ENCODE peak calls at places on chromosome 20, in six cellular contexts. P, W, X, F, Z and S are unnamed samples.

GRCh38 chr20:23459431-23460112 is 6.9 kb upstream of the CST11 start:
- DNase-seq in X (no peak), F (no peak), W (peak), P (no peak), Z (no peak), S (no peak)

GRCh38 chr20:38831049-38831691 is 25.7 kb downstream of the PPP1R16B start:
- DNase-seq in W (no peak), Z (no peak), P (no peak), F (no peak), X (no peak), S (no peak)

GRCh38 chr20:2133318-2134183 is 31.9 kb downstream of the STK35 start:
- DNase-seq in Z (peak), P (peak), F (no peak), W (no peak), X (no peak), S (no peak)

GRCh38 chr20:38581830-38582358 is 897 bp downstream of the ADIG start:
- DNase-seq in P (no peak), X (no peak), W (no peak), F (no peak), Z (no peak), S (no peak)

GRCh38 chr20:62104234-62104789 is 18.0 kb upstream of the LSM14B start:
- DNase-seq in P (no peak), F (no peak), W (no peak), X (no peak), Z (no peak), S (no peak)

GRCh38 chr20:62772618-62772993 is 23.7 kb upstream of the MRGBP start:
- DNase-seq in Z (no peak), X (no peak), W (no peak), F (no peak), P (no peak), S (no peak)

GRCh38 chr20:19423892-19424620 is 211.6 kb downstream of the SLC24A3 start:
- DNase-seq in P (no peak), F (no peak), Z (no peak), W (no peak), X (no peak), S (no peak)

GRCh38 chr20:62804021-62804631 is 509 bp upstream of the OGFR start:
- DNase-seq in W (peak), X (no peak), F (no peak), Z (no peak), P (no peak), S (no peak)

GRCh38 chr20:60469829-60470228 is 511.6 kb downstream of the CDH26 start:
- DNase-seq in W (no peak), P (no peak), X (no peak), Z (no peak), F (no peak), S (no peak)

GRCh38 chr20:47493175-47493953 is 8.3 kb upstream of the NCOA3 start:
- DNase-seq in P (peak), Z (peak), W (peak), F (no peak), X (peak), S (peak)
- TF ChIP-seq CTCF in P (no peak), Z (no peak), W (no peak), F (no peak), X (no peak), S (no peak)

GRCh38 chr20:50130995-50131394 is 18.0 kb upstream of the UBE2V1 start:
- DNase-seq in W (no peak), Z (no peak), F (no peak), P (no peak), X (peak), S (no peak)

GRCh38 chr20:50133041-50133440 is 20.1 kb upstream of the UBE2V1 start:
- DNase-seq in F (no peak), Z (no peak), W (no peak), P (no peak), X (no peak), S (no peak)

GRCh38 chr20:50130346-50130703 is 17.4 kb upstream of the UBE2V1 start:
- DNase-seq in Z (no peak), F (no peak), X (no peak), W (no peak), P (no peak), S (no peak)

GRCh38 chr20:50136822-50137599 is 16.5 kb downstream of the PEDS1 start:
- DNase-seq in F (no peak), W (peak), Z (no peak), X (no peak), P (peak), S (no peak)

GRCh38 chr20:50133474-50134217 is 19.9 kb downstream of the PEDS1 start:
- DNase-seq in W (no peak), F (no peak), Z (no peak), P (no peak), X (no peak), S (no peak)
- TF ChIP-seq CTCF in W (peak), F (no peak), Z (no peak), P (peak), X (no peak), S (peak)

GRCh38 chr20:30506100-30506499 is 751.4 kb upstream of the DEFB115 start:
- DNase-seq in P (no peak), Z (no peak), F (no peak), W (no peak), X (no peak), S (no peak)
- TF ChIP-seq CTCF in P (no peak), Z (no peak), F (no peak), W (no peak), X (no peak), S (no peak)

GRCh38 chr20:32507998-32508774 is 76.9 kb downstream of the NOL4L start:
- DNase-seq in F (no peak), X (no peak), Z (no peak), W (peak), P (no peak), S (no peak)

GRCh38 chr20:32508775-32509119 is 76.4 kb downstream of the NOL4L start:
- DNase-seq in P (no peak), X (no peak), F (no peak), W (no peak), Z (no peak), S (no peak)

GRCh38 chr20:32510601-32511357 is 74.4 kb downstream of the NOL4L start:
- DNase-seq in F (peak), Z (no peak), W (peak), X (no peak), P (no peak), S (no peak)

GRCh38 chr20:32510120-32510600 is 75.0 kb downstream of the NOL4L start:
- DNase-seq in X (no peak), Z (no peak), P (no peak), F (no peak), W (peak), S (no peak)

GRCh38 chr20:32509639-32510066 is 75.5 kb downstream of the NOL4L start:
- DNase-seq in X (no peak), P (peak), Z (no peak), W (peak), F (peak), S (no peak)
- TF ChIP-seq CTCF in X (no peak), P (peak), Z (peak), W (no peak), F (no peak), S (no peak)

DNA sequence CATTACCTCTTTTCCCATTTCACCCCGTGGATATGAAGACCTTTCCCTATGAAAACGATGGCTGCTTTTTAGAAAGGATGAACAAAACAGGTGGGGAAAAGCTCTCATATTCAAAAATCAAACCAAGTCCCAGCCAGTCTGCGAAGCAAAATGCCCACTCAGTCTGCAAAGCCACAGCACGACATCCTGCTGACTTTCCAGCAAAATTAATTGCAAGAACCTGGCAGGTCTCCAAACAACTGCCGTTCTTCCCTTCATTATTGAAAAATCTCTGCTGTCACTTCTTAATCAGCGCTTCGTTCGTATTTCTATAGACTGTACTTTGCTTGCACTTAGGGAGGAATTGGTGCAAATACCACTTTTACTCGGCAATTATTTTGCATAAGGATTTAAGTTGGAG is 222.5 kb downstream of the CBLN4 start:
- DNase-seq in P (no peak), W (no peak), X (no peak), F (no peak), Z (no peak), S (no peak)
- TF ChIP-seq CTCF in P (no peak), W (no peak), X (no peak), F (no peak), Z (no peak), S (no peak)

GRCh38 chr20:25082498-25082873 is 545 bp upstream of the VSX1 start:
- DNase-seq in W (no peak), F (no peak), X (no peak), P (no peak), Z (no peak), S (no peak)
- TF ChIP-seq CTCF in W (no peak), F (no peak), X (no peak), P (peak), Z (no peak), S (no peak)

GRCh38 chr20:50491168-50491567 is 19.0 kb upstream of the PTPN1 start:
- DNase-seq in Z (no peak), F (no peak), X (no peak), W (no peak), P (no peak), S (no peak)

GRCh38 chr20:50494428-50494827 is 15.8 kb upstream of the PTPN1 start:
- DNase-seq in Z (no peak), P (no peak), F (no peak), X (peak), W (no peak), S (no peak)

GRCh38 chr20:50493881-50494253 is 16.3 kb upstream of the PTPN1 start:
- DNase-seq in X (no peak), F (no peak), Z (no peak), W (no peak), P (no peak), S (no peak)

GRCh38 chr20:50488236-50488806 is 21.9 kb upstream of the PTPN1 start:
- DNase-seq in W (no peak), Z (no peak), F (no peak), P (no peak), X (no peak), S (no peak)

GRCh38 chr20:50491926-50492634 is 18.1 kb upstream of the PTPN1 start:
- DNase-seq in X (peak), F (no peak), W (no peak), P (peak), Z (no peak), S (no peak)
- TF ChIP-seq CTCF in X (no peak), F (no peak), W (no peak), P (no peak), Z (no peak), S (no peak)